ENCODE peak calls at places on chromosomes 5 and 9, in nine cellular contexts. E is activated T-cell treated with anti-CD3 and anti-CD28 coated beads, Interleukin-2, amount 50 U/mL, for 24 hours; G is IMR-90; H is osteocyte; R is stimulated activated naive B cell treated with anti-CD40 and anti-IgM and Interleukin-4, amounts not matched to agents 10 μg/mL and 1 μg/mL and 100 μg/mL, for 72 hours; Y is small intestine; O is activated T-helper 2 cell treated with anti-CD3 and anti-CD28 coated beads, Interferon-gamma antibody, Interleukin-2, Interleukin-4, amounts not matched to agents 10 μg/mL and 5 μg/mL and 100 μg/mL, durations not matched to agents 14 hours and 24 hours and 36 hours; A is AG08396; P is HCEC 1CT. Q is an unnamed sample.

GRCh38 chr9:30280229-30280900 is 2104.1 kb upstream of the ACO1 start:
- DNase-seq in E (no peak), G (no peak), H (no peak), R (no peak), Y (no peak), O (no peak), A (no peak), P (no peak), Q (no peak)

GRCh38 chr5:134088291-134088690 is 26.2 kb upstream of the TCF7 start:
- DNase-seq in E (no peak), G (no peak), H (no peak), R (no peak), Y (no peak), O (no peak), A (peak), P (no peak), Q (no peak)

GRCh38 chr9:107246259-107247254 is 36.5 kb upstream of the RAD23B start:
- DNase-seq in E (no peak), G (peak), H (no peak), R (no peak), Y (no peak), O (no peak), A (no peak), P (peak), Q (no peak)

GRCh38 chr5:149485655-149486615 is 65.3 kb downstream of the CSNK1A1 start:
- DNase-seq in E (no peak), G (peak), H (peak), R (no peak), Y (peak), O (no peak), A (peak), P (peak), Q (peak)

GRCh38 chr5:95084757-95085156 is 200.1 kb downstream of the MCTP1 start:
- DNase-seq in E (no peak), G (no peak), H (no peak), R (no peak), Y (no peak), O (no peak), A (no peak), P (peak), Q (no peak)

GRCh38 chr5:14143843-14144585 is 872 bp downstream of the TRIO start:
- DNase-seq in E (peak), G (no peak), H (no peak), R (peak), Y (peak), O (no peak), A (peak), P (no peak), Q (no peak)

GRCh38 chr5:179239256-179240135 is 105.8 kb downstream of the ADAMTS2 start:
- DNase-seq in E (peak), G (no peak), H (peak), R (no peak), Y (no peak), O (no peak), A (no peak), P (no peak), Q (no peak)

GRCh38 chr9:98085058-98085457 is 28.5 kb downstream of the NANS start:
- DNase-seq in E (no peak), G (no peak), H (no peak), R (no peak), Y (no peak), O (no peak), A (no peak), P (no peak), Q (no peak)

GRCh38 chr9:134051319-134051718 is 16.5 kb downstream of the BRD3 start:
- DNase-seq in E (no peak), G (no peak), H (no peak), R (no peak), Y (peak), O (no peak), A (no peak), P (no peak), Q (no peak)

GRCh38 chr5:78627766-78628165 is 20.8 kb downstream of the LHFPL2 start:
- DNase-seq in E (no peak), G (peak), H (peak), R (no peak), Y (no peak), O (no peak), A (no peak), P (no peak), Q (no peak)

GRCh38 chr9:126495411-126496180 is 118.1 kb upstream of the LMX1B start:
- DNase-seq in E (no peak), G (no peak), H (no peak), R (no peak), Y (no peak), O (no peak), A (no peak), P (no peak), Q (no peak)

GRCh38 chr9:2093920-2094597 is 78.9 kb downstream of the SMARCA2 start:
- DNase-seq in E (no peak), G (peak), H (no peak), R (no peak), Y (no peak), O (no peak), A (peak), P (peak), Q (no peak)

GRCh38 chr5:126044111-126044668 is 379.0 kb upstream of the GRAMD2B start:
- DNase-seq in E (no peak), G (peak), H (no peak), R (no peak), Y (peak), O (no peak), A (peak), P (peak), Q (no peak)

GRCh38 chr5:128378636-128379035 is 159.4 kb downstream of the FBN2 start:
- DNase-seq in E (no peak), G (peak), H (no peak), R (no peak), Y (no peak), O (no peak), A (no peak), P (no peak), Q (no peak)

Q was measured in esophagus muscularis mucosa.